ENCODE peak calls at places on chromosomes 4 and X, in ten cellular contexts. A is NCI-H524; X is substantia nigra; E is nephron progenitor cell; I is fibroblast of mammary gland; T is cardiac muscle cell; R is hepatocyte; J is hypothalamus; P is CD8-positive, alpha-beta memory T cell; B is activated naive CD4-positive, alpha-beta T cell treated with anti-CD3 and anti-CD28 coated beads, Interleukin-2, amount 50 U/mL, for 16 hours. H is an unnamed sample.

GRCh38 chr4:185709802-185710486 is 102.0 kb downstream of the SORBS2 start:
- DNase-seq in X (no peak), B (no peak), A (no peak), E (no peak), T (peak), R (no peak), J (no peak), P (no peak), I (peak), H (no peak)

GRCh38 chr4:138488527-138488926 is 246.4 kb upstream of the SLC7A11 start:
- DNase-seq in A (no peak), J (no peak), B (no peak), I (peak), R (no peak), T (peak), P (no peak), E (no peak), X (no peak), H (no peak)

GRCh38 chr4:81527115-81527514 is 55.4 kb upstream of the RASGEF1B start:
- DNase-seq in X (peak), R (no peak), B (no peak), J (peak), A (no peak), T (no peak), P (no peak), I (no peak), E (no peak), H (no peak)

GRCh38 chr4:5165419-5166369 is 114.4 kb downstream of the STK32B start:
- DNase-seq in X (no peak), R (peak), T (peak), B (no peak), J (no peak), I (no peak), P (no peak), E (no peak), A (no peak), H (peak)

GRCh38 chr4:176868676-176869075 is 76.0 kb upstream of the VEGFC start:
- DNase-seq in I (no peak), A (no peak), E (no peak), P (no peak), X (no peak), B (no peak), J (no peak), R (no peak), T (no peak), H (no peak)

GRCh38 chr4:144633215-144633614 is 12.7 kb upstream of the HHIP start:
- DNase-seq in I (no peak), E (no peak), A (no peak), R (no peak), J (no peak), P (no peak), B (no peak), X (no peak), T (no peak), H (no peak)

GRCh38 chr4:165874072-165874798 is 1.2 kb downstream of the TLL1 start:
- DNase-seq in A (no peak), R (peak), E (peak), T (peak), J (no peak), X (no peak), B (no peak), P (no peak), I (no peak), H (peak)

GRCh38 chrX:151488677-151489076 is 74.8 kb upstream of the PASD1 start:
- DNase-seq in P (no peak), J (no peak), I (no peak), X (no peak), A (no peak), R (no peak), E (no peak), T (no peak), B (peak), H (peak)

GRCh38 chrX:15854080-15854655 is 445 bp downstream of the AP1S2 start:
- DNase-seq in E (peak), T (peak), A (peak), J (peak), B (peak), X (peak), P (peak), R (peak), I (peak), H (peak)

GRCh38 chr4:85929926-85930325 is 429.9 kb downstream of the MAPK10 start:
- DNase-seq in X (no peak), I (no peak), P (no peak), A (no peak), R (peak), T (no peak), B (no peak), E (peak), J (peak), H (no peak)